ENCODE peak calls at places on chromosomes 4 and X, in five cellular contexts. F, L, N, R and Q are unnamed samples.

GRCh38 chrX:40080896-40081678 is 16.7 kb downstream of the BCOR start:
- DNase-seq in F (no peak), L (no peak), N (no peak), R (no peak), Q (no peak)

GRCh38 chr4:184815046-184815877 is 10.5 kb downstream of the ACSL1 start:
- DNase-seq in F (peak; percentile 87), L (peak; percentile 79), N (no peak), R (peak; percentile 81), Q (no peak)

GRCh38 chr4:109406337-109406931 is 27.2 kb upstream of the SEC24B start:
- DNase-seq in F (peak; percentile 63), L (no peak), N (peak; percentile 57), R (peak; percentile 72), Q (peak; percentile 34)

GRCh38 chr4:156870861-156871260 is 100.7 kb downstream of the PDGFC start:
- DNase-seq in F (no peak), L (no peak), N (no peak), R (no peak), Q (no peak)

GRCh38 chr4:151786158-151786495 is 25.3 kb upstream of the GATB start:
- DNase-seq in F (no peak), L (no peak), N (no peak), R (no peak), Q (no peak)

GRCh38 chrX:20521245-20521644 is 254.5 kb upstream of the RPS6KA3 start:
- DNase-seq in F (no peak), L (no peak), N (peak; percentile 48), R (peak; percentile 69), Q (no peak)

GRCh38 chrX:1531106-1531890 is 5.7 kb downstream of the P2RY8 start:
- DNase-seq in F (no peak), L (no peak), N (no peak), R (no peak), Q (no peak)

GRCh38 chrX:100995469-100995868 is 26.0 kb downstream of the ARL13A start:
- DNase-seq in F (no peak), L (no peak), N (no peak), R (peak; percentile 91), Q (peak; percentile 64)

GRCh38 chrX:79413009-79413408 is 45.9 kb upstream of the ITM2A start:
- DNase-seq in F (peak; percentile 14), L (no peak), N (peak; percentile 29), R (no peak), Q (no peak)

GRCh38 chrX:120504569-120504968 is 35.5 kb upstream of the LAMP2 start:
- DNase-seq in F (no peak), L (no peak), N (peak; percentile 31), R (no peak), Q (no peak)

GRCh38 chr4:100246697-100247096 is 56.4 kb upstream of the DDIT4L start:
- DNase-seq in F (no peak), L (no peak), N (no peak), R (no peak), Q (no peak)

GRCh38 chr4:38002451-38003071 is 42.4 kb downstream of the PTTG2 start:
- DNase-seq in F (no peak), L (no peak), N (no peak), R (peak; percentile 55), Q (no peak)

GRCh38 chr4:26256016-26256415 is 64.8 kb upstream of the RBPJ start:
- DNase-seq in F (no peak), L (no peak), N (no peak), R (peak; percentile 31), Q (no peak)

GRCh38 chrX:41265615-41266014 is 68.3 kb upstream of the DDX3X start:
- DNase-seq in F (no peak), L (no peak), N (peak; percentile 67), R (peak; percentile 73), Q (peak; percentile 57)

GRCh38 chr4:156223985-156224384 is 270.3 kb upstream of the CTSO start:
- DNase-seq in F (no peak), L (no peak), N (no peak), R (peak; percentile 6), Q (no peak)

GRCh38 chr4:107408968-107409367 is 311.1 kb downstream of the PAPSS1 start:
- DNase-seq in F (no peak), L (no peak), N (no peak), R (no peak), Q (no peak)

GRCh38 chrX:43953218-43953617 is 20.0 kb downstream of the NDP start:
- DNase-seq in F (no peak), L (no peak), N (no peak), R (peak; percentile 85), Q (no peak)

GRCh38 chrX:133410555-133410954 is 4.7 kb downstream of the GPC4 start:
- DNase-seq in F (no peak), L (no peak), N (no peak), R (no peak), Q (no peak)

GRCh38 chr4:108703370-108703769 is 53.0 kb downstream of the OSTC start:
- DNase-seq in F (no peak), L (no peak), N (no peak), R (no peak), Q (no peak)

GRCh38 chrX:9591496-9591895 is 126.6 kb downstream of the TBL1X start:
- DNase-seq in F (no peak), L (no peak), N (no peak), R (no peak), Q (no peak)

GRCh38 chrX:3317191-3317718 is 29.2 kb downstream of the MXRA5 start:
- DNase-seq in F (no peak), L (no peak), N (no peak), R (no peak), Q (no peak)

GRCh38 chrX:3312109-3312508 is 34.3 kb downstream of the MXRA5 start:
- DNase-seq in F (no peak), L (no peak), N (no peak), R (no peak), Q (no peak)
- TF ChIP-seq CTCF in F (no peak), L (no peak), N (no peak), R (no peak), Q (no peak)

GRCh38 chr4:173514641-173515217 is 15.3 kb downstream of the HAND2 start:
- DNase-seq in F (no peak), L (no peak), N (no peak), R (no peak), Q (no peak)

GRCh38 chr4:173518419-173519102 is 11.5 kb downstream of the HAND2 start:
- DNase-seq in F (peak; percentile 55), L (no peak), N (no peak), R (no peak), Q (no peak)

GRCh38 chr4:173517781-173518371 is 12.2 kb downstream of the HAND2 start:
- DNase-seq in F (peak; percentile 87), L (no peak), N (no peak), R (no peak), Q (no peak)

GRCh38 chr4:173515458-173515857 is 14.6 kb downstream of the HAND2 start:
- DNase-seq in F (no peak), L (no peak), N (no peak), R (no peak), Q (no peak)

GRCh38 chr4:173516621-173517612 is 13.1 kb downstream of the HAND2 start:
- DNase-seq in F (peak; percentile 66), L (no peak), N (no peak), R (no peak), Q (no peak)
- H3K9me3 ChIP-seq in F (no peaks in the 10 kb centered on the region), L (no peaks in the 10 kb centered on the region), N (no peaks in the 10 kb centered on the region), R (no peaks in the 10 kb centered on the region), Q (peaks cover 9% of the 10 kb centered on the region)

GRCh38 chr4:85222561-85222960 is 252.4 kb upstream of the ARHGAP24 start:
- DNase-seq in F (no peak), L (no peak), N (no peak), R (no peak), Q (no peak)

GRCh38 chr4:85233516-85233915 is 241.4 kb upstream of the ARHGAP24 start:
- DNase-seq in F (no peak), L (no peak), N (no peak), R (no peak), Q (no peak)

GRCh38 chr4:85228264-85228663 is 246.7 kb upstream of the ARHGAP24 start:
- DNase-seq in F (no peak), L (no peak), N (no peak), R (no peak), Q (no peak)
- TF ChIP-seq CTCF in F (no peak), L (no peak), N (no peak), R (no peak), Q (no peak)

DNA sequence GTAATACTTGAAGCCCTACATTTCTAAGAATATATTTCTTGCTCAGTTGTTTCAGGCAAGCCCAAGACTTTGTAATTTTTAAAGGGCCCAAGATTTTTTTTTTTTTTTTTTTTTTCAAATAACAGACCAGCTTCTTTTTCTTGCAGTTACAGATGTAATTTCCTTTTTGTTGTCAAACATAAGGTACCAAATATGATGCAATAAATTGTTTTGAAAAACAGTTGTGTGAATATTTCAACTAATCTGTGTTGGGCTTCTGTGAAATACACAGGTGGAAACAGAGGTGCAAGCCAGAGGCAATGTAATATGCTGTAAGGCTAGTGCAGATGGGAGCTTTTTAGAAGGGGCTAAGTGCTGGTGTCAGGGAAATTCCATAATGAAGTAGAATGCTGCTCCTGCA is 64.8 kb upstream of the RAB33B start:
- DNase-seq in F (no peak), L (no peak), N (no peak), R (no peak), Q (no peak)
- H3K9me3 ChIP-seq in F (no peaks in the 10 kb centered on the region), L (no peaks in the 10 kb centered on the region), N (no peaks in the 10 kb centered on the region), R (no peaks in the 10 kb centered on the region), Q (no peaks in the 10 kb centered on the region)

GRCh38 chr4:44740201-44740600 is 13.8 kb upstream of the GNPDA2 start:
- DNase-seq in F (no peak), L (no peak), N (no peak), R (no peak), Q (no peak)

GRCh38 chr4:44736900-44737299 is 10.5 kb upstream of the GNPDA2 start:
- DNase-seq in F (no peak), L (no peak), N (no peak), R (no peak), Q (no peak)

GRCh38 chr4:44738615-44739014 is 12.3 kb upstream of the GNPDA2 start:
- DNase-seq in F (no peak), L (no peak), N (peak; percentile 4), R (no peak), Q (no peak)
- TF ChIP-seq CTCF in F (peak; percentile 47), L (no peak), N (no peak), R (peak; percentile 30), Q (peak; percentile 47)

GRCh38 chr4:7582313-7583096 is 147.8 kb upstream of the PSAPL1 start:
- DNase-seq in F (no peak), L (no peak), N (no peak), R (no peak), Q (no peak)
- H3K9me3 ChIP-seq in F (no peaks in the 10 kb centered on the region), L (peaks cover 15% of the 10 kb centered on the region), N (peaks cover 37% of the 10 kb centered on the region), R (no peaks in the 10 kb centered on the region), Q (peaks cover 40% of the 10 kb centered on the region)

GRCh38 chr4:163587867-163588266 is 93.4 kb downstream of the TMA16 start:
- DNase-seq in F (no peak), L (no peak), N (peak; percentile 11), R (peak; percentile 6), Q (no peak)
- TF ChIP-seq CTCF in F (no peak), L (no peak), N (no peak), R (no peak), Q (peak; percentile 25)

GRCh38 chr4:160257324-160257723 is 1154.4 kb downstream of the RAPGEF2 start:
- DNase-seq in F (no peak), L (no peak), N (no peak), R (no peak), Q (no peak)
- H3K9me3 ChIP-seq in F (no peaks in the 10 kb centered on the region), L (no peaks in the 10 kb centered on the region), N (no peaks in the 10 kb centered on the region), R (no peaks in the 10 kb centered on the region), Q (peaks cover 4% of the 10 kb centered on the region)